ENCODE peak calls at places on chromosomes 13 and 19, in nine cellular contexts. D is ovary, X is transverse colon, O is endothelial cell of umbilical vein, J is stomach, K is K562, T is body of pancreas, Z is IMR-90, W is spleen. F is an unnamed sample. For H3K9me3, the result is how much of the 10 kb centered on the place peaks cover.

GRCh38 chr19:12939292-12939606 is 840 bp downstream of the CALR start:
- DNase-seq in X (peak), D (no peak), J (no peak), K (no peak), T (no peak), Z (peak), W (no peak), O (no peak), F (peak)

GRCh38 chr19:34960940-34961679 is 2.9 kb downstream of the ZNF792 start:
- DNase-seq in T (no peak), K (no peak), X (no peak), O (no peak), Z (no peak), W (peak), D (no peak), J (no peak), F (no peak)

GRCh38 chr19:403221-404036 is 5.5 kb downstream of the C2CD4C start:
- DNase-seq in Z (no peak), D (peak), W (peak), X (no peak), T (peak), O (no peak), K (no peak), J (no peak), F (no peak)

GRCh38 chr13:109998808-109999528 is 212.6 kb upstream of the IRS2 start:
- DNase-seq in J (no peak), D (no peak), K (no peak), W (no peak), X (no peak), O (no peak), Z (peak), T (no peak), F (no peak)

GRCh38 chr13:75416327-75417005 is 65.5 kb downstream of the TBC1D4 start:
- DNase-seq in O (no peak), T (no peak), W (no peak), K (no peak), D (no peak), J (no peak), Z (no peak), X (no peak), F (no peak)

GRCh38 chr13:83216521-83217245 is 665.6 kb downstream of the SLITRK1 start:
- DNase-seq in W (no peak), X (no peak), O (no peak), Z (peak), J (no peak), T (no peak), D (no peak), K (no peak), F (no peak)

GRCh38 chr13:50892162-50892944 is 17.2 kb upstream of the RNASEH2B start:
- DNase-seq in X (peak), W (peak), K (no peak), T (no peak), J (no peak), O (no peak), D (no peak), Z (no peak), F (no peak)

GRCh38 chr19:38033658-38034150 is 126.7 kb downstream of the SIPA1L3 start:
- DNase-seq in O (no peak), T (no peak), X (peak), D (no peak), K (no peak), W (peak), J (no peak), Z (no peak), F (no peak)

GRCh38 chr19:38270587-38271167 is 6.3 kb downstream of the SPINT2 start:
- DNase-seq in X (no peak), Z (peak), W (no peak), K (peak), T (peak), O (no peak), J (no peak), D (no peak), F (no peak)

GRCh38 chr13:100490692-100491091 is 97.9 kb downstream of the GGACT start:
- DNase-seq in W (no peak), T (no peak), K (no peak), D (no peak), X (no peak), Z (no peak), J (no peak), O (no peak), F (no peak)

GRCh38 chr19:36436531-36436930 is 18.1 kb upstream of the ZFP82 start:
- DNase-seq in Z (no peak), X (no peak), O (no peak), D (no peak), T (no peak), J (no peak), W (no peak), K (no peak), F (no peak)

GRCh38 chr13:109642358-109642757 is 144.0 kb downstream of the IRS2 start:
- DNase-seq in T (no peak), J (no peak), K (no peak), O (no peak), X (no peak), W (no peak), D (no peak), Z (no peak), F (no peak)

GRCh38 chr13:42702726-42703125 is 78.7 kb upstream of the FAM216B start:
- DNase-seq in O (no peak), W (no peak), Z (no peak), K (no peak), T (no peak), X (no peak), D (peak), J (no peak), F (peak)

GRCh38 chr19:39805120-39805519 is 26.5 kb downstream of the LEUTX start:
- DNase-seq in W (no peak), Z (peak), D (no peak), K (no peak), X (no peak), T (no peak), O (no peak), J (no peak), F (no peak)

GRCh38 chr13:110308377-110309158 is 1.5 kb downstream of the COL4A2 start:
- DNase-seq in O (peak), D (peak), T (peak), Z (no peak), K (no peak), W (no peak), J (no peak), X (no peak), F (peak)

GRCh38 chr19:38599722-38600121 is 18.0 kb downstream of the MAP4K1 start:
- DNase-seq in J (no peak), O (no peak), Z (no peak), T (no peak), W (no peak), K (no peak), X (no peak), D (no peak), F (no peak)

GRCh38 chr13:105611424-105611823 is 924.0 kb downstream of the EFNB2 start:
- DNase-seq in O (peak), Z (peak), D (no peak), J (no peak), K (no peak), W (no peak), X (no peak), T (no peak), F (no peak)

GRCh38 chr13:86591862-86592261 is 792.6 kb upstream of the SLITRK6 start:
- DNase-seq in X (no peak), Z (peak), T (no peak), W (no peak), D (no peak), O (no peak), J (no peak), K (no peak), F (no peak)

GRCh38 chr19:38690146-38690545 is 42.7 kb downstream of the ACTN4 start:
- DNase-seq in J (no peak), K (no peak), O (no peak), T (no peak), Z (no peak), D (no peak), X (no peak), W (no peak), F (no peak)

GRCh38 chr19:23522431-23522830 is 127.2 kb upstream of the ZNF91 start:
- DNase-seq in K (no peak), W (no peak), X (no peak), Z (no peak), O (no peak), T (no peak), J (no peak), D (no peak), F (no peak)

GRCh38 chr19:7072541-7072940 is 3.0 kb downstream of the ZNF557 start:
- DNase-seq in T (no peak), J (no peak), K (no peak), Z (no peak), D (no peak), O (no peak), X (no peak), W (no peak), F (no peak)

GRCh38 chr19:7074705-7075282 is 5.3 kb downstream of the ZNF557 start:
- DNase-seq in W (no peak), O (no peak), J (no peak), Z (no peak), K (no peak), X (no peak), T (no peak), D (no peak), F (no peak)

GRCh38 chr19:7078007-7078406 is 8.5 kb downstream of the ZNF557 start:
- DNase-seq in O (no peak), X (no peak), D (no peak), J (no peak), Z (no peak), T (no peak), K (no peak), W (no peak), F (no peak)

GRCh38 chr19:7076151-7076550 is 6.6 kb downstream of the ZNF557 start:
- DNase-seq in T (no peak), X (no peak), D (no peak), O (no peak), Z (no peak), W (no peak), K (no peak), J (no peak), F (no peak)
- H3K9me3 ChIP-seq in T (under half), X (under half), D (half or more), O (under half), Z (half or more), W (under half), K (under half), J (half or more), F (under half)

GRCh38 chr19:52366414-52366824 is 3.3 kb upstream of the ZNF880 start:
- DNase-seq in Z (no peak), O (no peak), X (no peak), J (no peak), W (no peak), D (no peak), T (no peak), K (no peak), F (no peak)

GRCh38 chr19:52370341-52370710 is 603 bp downstream of the ZNF880 start:
- DNase-seq in W (no peak), T (no peak), O (no peak), K (no peak), J (no peak), Z (no peak), D (no peak), X (no peak), F (no peak)

GRCh38 chr19:52369463-52370340 is at the start of gene ZNF880:
- DNase-seq in O (peak), X (peak), K (peak), Z (peak), T (peak), J (peak), W (peak), D (peak), F (peak)
- TF ChIP-seq POLR2A in O (peak), X (peak), K (no peak), Z (peak), T (peak), J (no peak), W (no peak), D (peak), F (peak)

DNA sequence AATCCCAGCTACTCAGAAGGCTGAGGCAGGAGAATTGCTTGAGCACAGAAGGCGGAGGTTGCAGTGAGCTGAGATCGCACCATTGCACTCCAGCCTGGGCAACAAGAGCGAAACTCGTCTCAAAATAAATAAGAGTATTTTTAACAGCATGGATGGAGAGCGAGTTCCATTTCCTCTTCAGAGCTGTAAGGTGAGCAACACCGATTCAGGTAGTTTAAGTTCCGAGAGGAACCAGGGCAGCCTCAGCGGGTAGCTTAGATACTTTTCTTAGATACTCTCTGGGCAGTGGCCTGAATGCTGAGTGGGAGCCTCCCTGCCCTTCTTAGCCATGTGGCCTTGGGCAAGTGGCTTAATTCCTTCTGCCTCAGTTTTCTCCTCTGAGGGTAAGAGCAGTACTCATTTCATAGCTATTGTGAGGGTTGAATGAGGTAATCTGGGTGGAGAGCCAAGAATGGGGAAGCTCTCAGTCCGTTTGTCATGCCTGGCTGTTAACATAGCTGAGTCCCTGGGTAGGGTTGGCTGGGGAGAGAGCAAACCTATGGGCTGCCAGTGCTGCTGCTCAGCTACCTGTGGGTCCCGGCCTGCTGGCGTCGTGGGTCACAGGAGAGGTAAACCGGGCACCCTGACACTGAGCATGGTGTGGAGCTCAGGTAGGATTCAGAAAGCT is 4.1 kb downstream of the ATP11A start:
- DNase-seq in X (no peak), W (peak), K (no peak), D (peak), J (peak), O (peak), T (peak), Z (peak), F (no peak)
- H3K27ac ChIP-seq in X (no peak), W (no peak), K (no peak), D (no peak), J (no peak), O (no peak), T (peak), Z (no peak), F (no peak)

DNA sequence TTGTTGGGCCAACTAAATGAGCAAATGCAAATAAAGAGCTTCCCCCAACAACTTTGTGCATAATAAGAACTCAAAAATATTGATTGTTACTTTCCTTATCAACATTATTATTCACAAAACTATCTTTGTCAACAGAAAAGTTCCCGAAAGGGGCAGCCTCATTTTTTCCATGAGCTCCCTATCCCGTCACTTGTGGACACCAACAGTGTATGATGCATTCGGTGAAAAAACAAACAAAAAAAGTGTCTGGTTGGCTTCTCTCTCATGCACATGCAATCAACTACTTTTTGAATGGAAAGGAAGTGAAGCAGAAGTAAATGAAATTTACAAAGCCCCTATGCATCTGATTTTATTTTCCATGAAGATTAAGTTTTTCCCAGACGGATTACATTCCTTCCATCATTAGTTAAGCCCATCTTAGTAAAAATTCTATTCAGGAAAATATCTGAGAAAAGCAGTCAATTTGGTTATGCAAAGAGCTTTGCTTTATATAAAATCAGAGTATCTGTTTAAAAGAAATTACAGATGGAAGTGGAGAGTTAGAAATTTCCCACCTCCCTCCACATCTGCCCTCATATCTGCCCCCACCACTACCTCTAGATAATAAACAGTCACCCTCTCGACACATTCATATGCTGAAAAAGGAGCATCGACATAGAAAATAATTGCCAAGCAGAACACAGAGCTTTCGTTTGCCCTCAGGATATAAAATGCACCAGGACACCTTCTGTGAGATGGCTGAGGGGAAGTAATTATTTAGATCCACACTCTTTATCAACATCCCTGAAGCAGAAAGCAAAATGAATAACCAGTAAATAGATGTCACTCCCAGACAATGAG is 527.0 kb downstream of the RFC3 start:
- DNase-seq in O (no peak), J (no peak), Z (no peak), K (no peak), W (no peak), X (no peak), D (no peak), T (no peak), F (no peak)
- H3K9me3 ChIP-seq in O (under half), J (under half), Z (under half), K (under half), W (under half), X (under half), D (under half), T (under half), F (under half)

GRCh38 chr13:38686635-38687245 is at the start of gene FREM2:
- DNase-seq in D (peak), K (no peak), T (peak), O (no peak), J (peak), W (no peak), Z (no peak), X (peak), F (no peak)
- TF ChIP-seq POLR2A in D (no peak), K (no peak), T (peak), O (no peak), J (no peak), W (no peak), Z (no peak), X (no peak), F (no peak)

GRCh38 chr13:74413482-74413881 is 279.3 kb upstream of the KLF12 start:
- DNase-seq in W (no peak), O (no peak), X (no peak), T (no peak), Z (no peak), D (no peak), J (no peak), K (no peak), F (no peak)
- H3K27ac ChIP-seq in W (no peak), O (no peak), X (no peak), T (no peak), Z (no peak), D (no peak), J (no peak), K (no peak), F (no peak)

GRCh38 chr13:104460553-104460952 is 1394.3 kb upstream of the SLC10A2 start:
- DNase-seq in J (no peak), W (no peak), X (no peak), Z (no peak), D (no peak), K (no peak), T (no peak), O (peak), F (no peak)
- H3K9me3 ChIP-seq in J (under half), W (under half), X (under half), Z (under half), D (under half), K (under half), T (under half), O (under half), F (under half)